ENCODE peak calls at places on chromosomes 12 and 14, in six cellular contexts. E is NCI-H345, B is T-cell, Z is CMK, W is small intestine, M is uterus. Q is an unnamed sample.

GRCh38 chr12:52585951-52586350 is 12.3 kb upstream of the KRT74 start:
- DNase-seq in Z (no peak), W (no peak), M (no peak), E (no peak), B (peak), Q (peak)

GRCh38 chr12:42812086-42812485 is 222.5 kb upstream of the PRICKLE1 start:
- DNase-seq in M (no peak), W (no peak), B (no peak), Z (no peak), E (no peak), Q (no peak)

GRCh38 chr12:121767525-121768016 is 25.9 kb downstream of the RHOF start:
- DNase-seq in B (no peak), E (no peak), Z (no peak), W (no peak), M (peak), Q (no peak)

GRCh38 chr12:104671407-104672095 is 214.8 kb downstream of the CHST11 start:
- DNase-seq in Z (no peak), W (peak), B (peak), E (peak), M (peak), Q (peak)

GRCh38 chr12:54217774-54218221 is 29.0 kb upstream of the SMUG1 start:
- DNase-seq in W (no peak), M (no peak), B (no peak), Z (no peak), E (no peak), Q (no peak)

GRCh38 chr12:49962861-49963765 is 1.4 kb downstream of the AQP5 start:
- DNase-seq in B (no peak), M (no peak), Z (no peak), E (peak), W (peak), Q (no peak)

GRCh38 chr14:50383618-50384225 is 13.0 kb downstream of the CDKL1 start:
- DNase-seq in E (no peak), Z (no peak), W (peak), M (no peak), B (no peak), Q (no peak)

GRCh38 chr14:105095236-105095805 is 30.1 kb upstream of the GPR132 start:
- DNase-seq in E (no peak), B (no peak), W (no peak), Z (no peak), M (no peak), Q (no peak)

GRCh38 chr12:115213118-115213517 is 529.1 kb upstream of the TBX3 start:
- DNase-seq in M (no peak), W (no peak), Z (no peak), B (no peak), E (no peak), Q (no peak)

GRCh38 chr12:65620026-65620425 is 204.3 kb upstream of the HMGA2 start:
- DNase-seq in W (no peak), E (no peak), B (no peak), Z (no peak), M (no peak), Q (no peak)

GRCh38 chr14:71610149-71610548 is 322.1 kb upstream of the RGS6 start:
- DNase-seq in E (no peak), M (no peak), Z (no peak), W (no peak), B (no peak), Q (no peak)

GRCh38 chr12:92362785-92363184 is 217.1 kb upstream of the BTG1 start:
- DNase-seq in W (no peak), M (no peak), E (no peak), Z (no peak), B (no peak), Q (no peak)

GRCh38 chr12:80269953-80270552 is 170.7 kb downstream of the OTOGL start:
- DNase-seq in E (peak), W (peak), B (no peak), M (no peak), Z (peak), Q (no peak)